ENCODE peak calls at places on chromosomes 2 and 18, in four cellular contexts. H is right lobe of liver, G is transverse colon, Y is colonic mucosa. A is an unnamed sample.

GRCh38 chr2:99365661-99366060 is 28.5 kb downstream of the EIF5B start:
- DNase-seq in H (no peak), G (no peak), Y (no peak), A (no peak)

GRCh38 chr2:45458909-45459563 is 152.0 kb downstream of the SRBD1 start:
- DNase-seq in H (no peak), G (peak), Y (peak), A (no peak)

GRCh38 chr18:63322908-63323634 is 3.5 kb upstream of the BCL2 start:
- DNase-seq in H (no peak), G (peak), Y (peak), A (no peak)

GRCh38 chr18:37541517-37541916 is 24.1 kb downstream of the CELF4 start:
- DNase-seq in H (no peak), G (no peak), Y (no peak), A (no peak)

GRCh38 chr2:73091164-73091563 is 19.7 kb upstream of the SFXN5 start:
- DNase-seq in H (peak), G (no peak), Y (no peak), A (no peak)

GRCh38 chr2:195563857-195564512 is 93.0 kb upstream of the SLC39A10 start:
- DNase-seq in H (no peak), G (no peak), Y (no peak), A (no peak)

GRCh38 chr2:213220967-213221603 is 63.2 kb upstream of the SPAG16 start:
- DNase-seq in H (no peak), G (no peak), Y (no peak), A (no peak)

GRCh38 chr2:179255129-179255528 is 9.5 kb downstream of the SESTD1 start:
- DNase-seq in H (no peak), G (no peak), Y (no peak), A (no peak)

GRCh38 chr2:100301881-100302584 is 20.3 kb downstream of the LONRF2 start:
- DNase-seq in H (no peak), G (no peak), Y (no peak), A (no peak)

GRCh38 chr2:175807031-175807873 is 194.8 kb downstream of the LNPK start:
- DNase-seq in H (no peak), G (no peak), Y (no peak), A (no peak)

GRCh38 chr2:161228511-161229240 is 68.4 kb downstream of the TANK start:
- DNase-seq in H (no peak), G (no peak), Y (no peak), A (no peak)

GRCh38 chr2:21422050-21422449 is 298.3 kb downstream of the TDRD15 start:
- DNase-seq in H (peak), G (peak), Y (peak), A (no peak)

GRCh38 chr2:47237375-47238357 is 82.6 kb upstream of the STPG4 start:
- DNase-seq in H (no peak), G (no peak), Y (no peak), A (no peak)

GRCh38 chr18:10274327-10274726 is 180.1 kb upstream of the APCDD1 start:
- DNase-seq in H (no peak), G (no peak), Y (no peak), A (no peak)

GRCh38 chr2:44352510-44352909 is 8.8 kb downstream of the PREPL start:
- DNase-seq in H (no peak), G (no peak), Y (no peak), A (no peak)

GRCh38 chr2:137287934-137288639 is 522.7 kb downstream of the THSD7B start:
- DNase-seq in H (no peak), G (no peak), Y (no peak), A (no peak)

GRCh38 chr2:105655244-105655643 is 89.5 kb upstream of the NCK2 start:
- DNase-seq in H (no peak), G (no peak), Y (no peak), A (no peak)

GRCh38 chr18:21735452-21736015 is 5.1 kb upstream of the MIB1 start:
- DNase-seq in H (peak), G (peak), Y (peak), A (no peak)

GRCh38 chr2:137966043-137966442 is 1.8 kb downstream of the HNMT start:
- DNase-seq in H (no peak), G (no peak), Y (no peak), A (no peak)

GRCh38 chr2:109060496-109060895 is 68.5 kb upstream of the SH3RF3 start:
- DNase-seq in H (no peak), G (no peak), Y (no peak), A (no peak)

GRCh38 chr2:11652141-11652540 is 17.9 kb downstream of the NTSR2 start:
- DNase-seq in H (no peak), G (no peak), Y (no peak), A (no peak)

GRCh38 chr2:195352581-195352980 is 304.4 kb upstream of the SLC39A10 start:
- DNase-seq in H (no peak), G (no peak), Y (no peak), A (no peak)

GRCh38 chr2:85288244-85288725 is 39.5 kb downstream of the TGOLN2 start:
- DNase-seq in H (no peak), G (peak), Y (no peak), A (no peak)

GRCh38 chr2:205700331-205701132 is 18.2 kb downstream of the NRP2 start:
- DNase-seq in H (peak), G (peak), Y (no peak), A (peak)

GRCh38 chr2:85307527-85307897 is 20.3 kb downstream of the TGOLN2 start:
- DNase-seq in H (no peak), G (peak), Y (peak), A (no peak)

GRCh38 chr2:9753276-9753600 is 90.0 kb upstream of the TAF1B start:
- DNase-seq in H (no peak), G (peak), Y (peak), A (no peak)

GRCh38 chr18:71020342-71021096 is 731.7 kb downstream of the SOCS6 start:
- DNase-seq in H (no peak), G (no peak), Y (no peak), A (no peak)

GRCh38 chr18:26614374-26614773 is 66.0 kb upstream of the KCTD1 start:
- DNase-seq in H (no peak), G (no peak), Y (no peak), A (no peak)

GRCh38 chr2:134137182-134137595 is 116.7 kb upstream of the MGAT5 start:
- DNase-seq in H (no peak), G (no peak), Y (no peak), A (no peak)

GRCh38 chr18:76727589-76727988 is 94.8 kb upstream of the ZNF236 start:
- DNase-seq in H (no peak), G (no peak), Y (no peak), A (no peak)

GRCh38 chr18:45666520-45666919 is 51.2 kb downstream of the SLC14A2 start:
- DNase-seq in H (no peak), G (no peak), Y (no peak), A (no peak)

GRCh38 chr2:13135856-13136255 is 419.1 kb downstream of the TRIB2 start:
- DNase-seq in H (peak), G (no peak), Y (no peak), A (no peak)

GRCh38 chr2:127100261-127101047 is 6.5 kb downstream of the BIN1 start:
- DNase-seq in H (peak), G (peak), Y (peak), A (peak)

GRCh38 chr2:19690429-19690828 is 211.4 kb downstream of the TTC32 start:
- DNase-seq in H (no peak), G (no peak), Y (no peak), A (no peak)

GRCh38 chr2:37005118-37005868 is 39.0 kb upstream of the STRN start:
- DNase-seq in H (no peak), G (peak), Y (peak), A (no peak)

GRCh38 chr2:86062043-86062442 is 43.6 kb downstream of the POLR1A start:
- DNase-seq in H (no peak), G (no peak), Y (no peak), A (no peak)

GRCh38 chr18:47262397-47263196 is 11.1 kb upstream of the SKOR2 start:
- DNase-seq in H (no peak), G (no peak), Y (no peak), A (no peak)

GRCh38 chr18:47260138-47260923 is 8.9 kb upstream of the SKOR2 start:
- DNase-seq in H (peak), G (peak), Y (peak), A (no peak)

GRCh38 chr18:47261902-47262301 is 10.4 kb upstream of the SKOR2 start:
- DNase-seq in H (no peak), G (no peak), Y (no peak), A (no peak)

GRCh38 chr18:47263197-47263827 is 11.9 kb upstream of the SKOR2 start:
- DNase-seq in H (no peak), G (no peak), Y (no peak), A (peak)

GRCh38 chr18:47260924-47261701 is 9.7 kb upstream of the SKOR2 start:
- DNase-seq in H (no peak), G (no peak), Y (no peak), A (no peak)
- TF ChIP-seq CTCF in H (no peak), G (no peak), Y (no peak), A (no peak)

GRCh38 chr2:151632993-151633592 is 101.2 kb downstream of the NEB start:
- DNase-seq in H (no peak), G (no peak), Y (no peak), A (no peak)
- TF ChIP-seq CTCF in H (peak), G (no peak), Y (no peak), A (peak)

DNA sequence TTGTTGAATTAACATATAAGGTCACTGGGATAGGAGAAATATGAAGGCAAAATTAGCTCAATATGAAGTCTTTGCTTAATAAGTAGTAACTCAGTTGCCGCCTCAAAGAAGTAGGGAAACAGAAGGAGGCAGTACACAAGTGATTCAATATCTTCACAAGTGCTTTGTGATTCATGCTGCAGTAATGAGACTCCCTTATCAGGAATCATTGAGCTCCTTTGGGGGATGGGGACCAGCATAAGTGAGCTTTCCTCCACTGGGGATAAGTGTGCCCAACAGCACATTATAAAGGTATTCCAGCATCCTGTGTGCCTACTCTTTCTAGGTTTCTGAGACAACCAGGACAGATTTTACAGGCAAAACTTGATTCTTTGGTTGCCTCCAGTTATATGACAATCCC is 323.4 kb upstream of the UBE2E3 start:
- DNase-seq in H (no peak), G (no peak), Y (no peak), A (no peak)
- TF ChIP-seq CTCF in H (no peak), G (no peak), Y (no peak), A (no peak)

DNA sequence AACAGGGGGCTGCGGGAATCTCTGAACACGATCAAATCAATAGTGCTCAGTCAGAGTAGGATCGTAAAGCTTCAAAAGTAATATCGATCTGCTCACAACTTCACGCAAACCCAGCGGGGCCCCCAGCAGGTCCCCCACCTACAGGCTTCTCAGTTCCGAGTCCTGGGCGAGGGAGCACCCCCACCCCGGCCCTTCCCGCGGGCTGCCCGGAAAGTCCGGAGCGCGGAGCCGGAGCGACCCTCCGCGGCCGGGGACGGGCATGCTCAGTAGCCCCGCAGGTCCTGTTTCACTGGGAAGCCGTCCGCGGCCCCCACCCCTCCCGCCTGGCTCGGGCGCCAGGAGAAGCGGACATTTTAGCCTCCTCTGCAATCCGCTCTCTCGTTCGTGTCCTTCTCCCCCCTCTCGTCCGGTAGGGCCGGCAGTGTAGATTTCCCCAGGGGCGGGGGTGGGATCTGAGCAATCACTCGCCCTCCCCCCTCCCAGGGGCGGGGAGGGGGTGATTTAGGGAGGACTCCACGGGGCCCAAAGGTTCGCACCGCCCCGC is 3.3 kb upstream of the SPRED2 start:
- DNase-seq in H (peak), G (peak), Y (peak), A (peak)
- TF ChIP-seq CTCF in H (no peak), G (no peak), Y (no peak), A (peak)

DNA sequence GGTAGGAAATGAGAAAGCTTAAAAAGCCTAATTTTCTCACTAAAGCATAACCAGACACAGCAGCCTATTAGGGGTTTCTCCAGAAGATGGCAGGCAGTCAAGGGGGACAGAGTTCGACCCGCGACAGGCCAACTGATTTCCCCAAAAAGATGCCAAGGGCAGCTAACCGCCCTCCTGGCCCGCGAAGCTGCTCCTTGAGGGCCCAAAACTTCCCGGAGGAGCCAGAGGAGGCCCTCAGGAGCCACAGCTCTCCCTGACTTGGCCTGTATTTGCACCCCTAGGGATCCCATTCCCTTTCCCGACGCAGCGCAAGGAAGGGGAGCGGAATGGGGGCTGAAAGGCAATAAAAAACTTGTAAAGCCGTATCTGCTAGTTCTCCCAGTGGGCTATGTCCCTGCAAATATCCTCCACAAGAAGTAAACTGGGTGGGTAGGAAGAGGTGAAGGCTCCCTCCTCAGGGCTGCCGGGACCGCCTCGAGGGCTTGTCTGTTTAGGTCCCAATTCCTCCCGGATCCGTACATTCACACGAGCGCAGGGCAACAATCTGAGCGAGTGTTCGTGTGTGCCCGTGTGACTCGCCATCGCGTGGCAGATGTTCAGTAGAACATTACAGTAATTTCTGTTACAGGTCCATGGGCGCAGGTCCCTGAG is 756 bp upstream of the NAGK start:
- DNase-seq in H (no peak), G (no peak), Y (no peak), A (no peak)
- TF ChIP-seq CTCF in H (no peak), G (no peak), Y (no peak), A (peak)

DNA sequence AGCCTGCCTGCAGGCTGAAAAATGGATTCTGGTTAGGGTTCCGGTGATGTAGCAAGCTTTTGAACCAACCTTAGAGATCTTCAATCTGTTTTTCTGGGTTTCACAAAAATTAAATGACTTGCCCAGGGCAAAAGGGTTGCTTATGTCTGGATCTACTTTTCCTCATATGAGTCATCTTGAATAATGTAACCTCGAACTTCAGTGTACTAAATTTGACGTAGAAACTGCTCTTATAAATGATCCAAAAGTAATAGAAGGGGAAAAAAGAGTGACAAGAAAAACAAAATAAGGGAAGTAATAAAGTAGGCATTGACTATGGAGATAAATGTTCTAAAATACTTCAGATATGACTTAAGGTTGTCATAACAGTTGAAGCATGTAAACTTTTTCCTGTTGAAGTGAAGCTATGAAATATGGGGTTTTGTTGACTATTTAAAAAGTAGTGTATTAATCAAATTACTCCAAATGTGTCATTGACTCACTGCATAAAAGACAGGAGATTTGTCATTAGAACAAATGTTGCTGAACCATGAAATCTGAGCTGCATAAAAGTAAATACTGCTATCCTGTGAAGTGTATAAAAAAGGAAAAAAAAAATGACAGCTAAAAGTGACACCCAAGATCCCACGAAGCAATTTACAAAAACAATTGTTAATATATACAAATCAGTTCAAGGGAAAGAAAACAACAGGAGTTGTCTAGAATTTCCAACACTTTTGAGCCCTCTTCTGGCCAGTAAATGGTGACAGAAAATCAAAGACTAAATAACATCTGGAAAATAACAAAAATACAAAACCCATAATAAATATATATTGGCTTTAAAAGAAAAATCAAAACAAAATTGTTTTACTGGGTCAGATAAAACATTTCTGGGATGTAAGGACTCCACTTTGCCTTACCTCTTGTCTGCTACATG is 103.6 kb upstream of the SERPINE2 start:
- DNase-seq in H (no peak), G (no peak), Y (no peak), A (no peak)
- TF ChIP-seq CTCF in H (no peak), G (no peak), Y (no peak), A (peak)

DNA sequence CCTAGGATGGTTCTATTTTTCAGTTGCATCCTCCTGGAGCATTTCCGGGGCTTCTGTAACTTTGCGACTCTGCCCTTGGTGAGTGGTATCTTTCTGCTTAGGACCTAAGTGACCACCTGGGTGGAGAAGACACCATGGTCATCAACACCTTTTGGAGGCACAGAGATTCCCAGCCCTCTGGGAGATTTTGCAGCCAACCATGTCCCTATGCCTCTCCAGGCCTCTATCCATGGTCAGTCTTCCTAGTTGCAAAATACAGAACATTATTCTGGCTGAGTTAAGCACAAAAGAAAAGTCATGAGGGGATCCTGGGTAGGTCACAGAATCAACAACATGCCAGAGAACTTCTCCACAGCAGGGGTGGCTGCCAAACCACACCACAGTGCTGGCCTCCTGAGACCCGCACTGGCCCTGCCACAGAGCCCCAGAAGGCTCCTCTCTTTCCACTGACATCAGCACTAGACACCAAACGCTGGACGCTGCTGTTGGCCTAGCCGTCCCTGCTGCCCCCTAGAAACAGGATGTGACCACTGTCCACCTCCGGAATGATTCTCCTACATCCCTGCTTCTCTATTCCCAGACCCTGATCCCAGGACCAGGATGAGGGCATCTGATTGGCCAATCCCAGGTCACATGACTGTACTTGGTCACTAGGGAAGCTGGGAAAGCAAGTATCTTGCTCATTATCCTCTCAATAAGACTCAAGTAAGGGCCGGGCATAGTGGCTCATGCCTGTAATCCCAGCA is 47.7 kb downstream of the SMAD7 start:
- DNase-seq in H (no peak), G (no peak), Y (no peak), A (peak)
- TF ChIP-seq CTCF in H (no peak), G (no peak), Y (no peak), A (no peak)

GRCh38 chr2:112275314-112275886 is at the start of gene ZC3H6:
- DNase-seq in H (peak), G (peak), Y (peak), A (peak)
- TF ChIP-seq CTCF in H (peak), G (peak), Y (no peak), A (peak)

GRCh38 chr2:1912771-1913170 is 168.5 kb upstream of the PXDN start:
- DNase-seq in H (no peak), G (no peak), Y (no peak), A (no peak)

GRCh38 chr2:1910021-1910420 is 165.7 kb upstream of the PXDN start:
- DNase-seq in H (no peak), G (no peak), Y (no peak), A (peak)

GRCh38 chr2:1907849-1908533 is 163.7 kb upstream of the PXDN start:
- DNase-seq in H (no peak), G (no peak), Y (no peak), A (peak)

GRCh38 chr2:1911811-1912210 is 167.5 kb upstream of the PXDN start:
- DNase-seq in H (no peak), G (no peak), Y (no peak), A (peak)

GRCh38 chr2:1910562-1911256 is 166.4 kb upstream of the PXDN start:
- DNase-seq in H (no peak), G (no peak), Y (no peak), A (no peak)
- TF ChIP-seq CTCF in H (peak), G (no peak), Y (no peak), A (peak)

GRCh38 chr18:78805840-78806239 is 173.8 kb upstream of the SALL3 start:
- DNase-seq in H (no peak), G (no peak), Y (no peak), A (no peak)
- TF ChIP-seq CTCF in H (no peak), G (no peak), Y (no peak), A (no peak)

A was measured in chondrocyte.